ENCODE peak calls at places on chromosomes 13 and 19, in seven cellular contexts. D, H, G, M, T, I and J are unnamed samples.

GRCh38 chr19:17513801-17514200 is 2.4 kb downstream of the PGLS start:
- DNase-seq in D (no peak), H (no peak), G (peak), M (no peak), T (no peak), I (peak), J (no peak)

GRCh38 chr13:50672025-50672424 is 171.5 kb downstream of the DLEU7 start:
- DNase-seq in D (no peak), H (no peak), G (no peak), M (no peak), T (no peak), I (no peak), J (no peak)

GRCh38 chr19:31461814-31462539 is 112.7 kb upstream of the TSHZ3 start:
- DNase-seq in D (no peak), H (no peak), G (no peak), M (no peak), T (no peak), I (no peak), J (no peak)

GRCh38 chr13:109760951-109761350 is 25.4 kb downstream of the IRS2 start:
- DNase-seq in D (no peak), H (no peak), G (no peak), M (no peak), T (no peak), I (no peak), J (no peak)

GRCh38 chr19:11446652-11447301 is 11.3 kb downstream of the PRKCSH start:
- DNase-seq in D (peak), H (peak), G (peak), M (peak), T (peak), I (peak), J (peak)

GRCh38 chr19:10517361-10517759 is at the start of gene S1PR5:
- DNase-seq in D (peak), H (peak), G (peak), M (no peak), T (peak), I (peak), J (peak)

GRCh38 chr13:27474751-27475268 is 24.4 kb upstream of the MTIF3 start:
- DNase-seq in D (no peak), H (no peak), G (no peak), M (no peak), T (no peak), I (no peak), J (no peak)

GRCh38 chr19:12779162-12779993 is 4.0 kb upstream of the HOOK2 start:
- DNase-seq in D (no peak), H (no peak), G (no peak), M (peak), T (peak), I (peak), J (peak)